ENCODE peak calls at places on chromosomes 7 and 10, in ten cellular contexts. D is CD8-positive, alpha-beta T cell; U is A673; Q is adrenal gland; V is tibial nerve; N is OCI-LY7; O is Panc1; Y is GM23248; I is tibial artery; Z is mesendoderm. R is an unnamed sample.
A peak's percentile ranks its signal among the peaks of the same experiment; 100 is the strongest.

GRCh38 chr7:15967551-15967950 is 281.1 kb upstream of the MEOX2 start:
- DNase-seq in N (no peak), U (no peak), Y (no peak), V (no peak), O (no peak), Q (no peak), I (no peak), D (no peak), Z (no peak), R (no peak)

GRCh38 chr7:137801003-137801402 is 45.8 kb downstream of the DGKI start:
- DNase-seq in Q (no peak), U (no peak), I (no peak), Z (no peak), Y (peak; percentile 61), V (no peak), N (no peak), D (no peak), O (no peak), R (no peak)

GRCh38 chr10:18665815-18666558 is 6.8 kb downstream of the ARL5B start:
- DNase-seq in N (no peak), I (no peak), U (no peak), Q (no peak), O (no peak), D (no peak), Z (no peak), V (no peak), Y (peak; percentile 49), R (no peak)

GRCh38 chr10:68095176-68095575 is 14.1 kb upstream of the MYPN start:
- DNase-seq in D (no peak), U (no peak), N (no peak), V (no peak), Z (no peak), O (no peak), Y (peak; percentile 81), I (no peak), Q (no peak), R (no peak)

GRCh38 chr10:132554991-132555647 is 17.5 kb downstream of the INPP5A start:
- DNase-seq in Q (peak; percentile 92), I (no peak), U (no peak), Z (no peak), N (peak; percentile 82), Y (no peak), D (peak; percentile 51), O (no peak), V (no peak), R (no peak)

GRCh38 chr7:91556956-91557650 is 292.9 kb downstream of the FZD1 start:
- DNase-seq in I (no peak), Z (no peak), Q (no peak), N (no peak), U (no peak), Y (no peak), D (no peak), V (no peak), O (no peak), R (no peak)

GRCh38 chr7:18357691-18358090 is 137.9 kb upstream of the HDAC9 start:
- DNase-seq in Q (no peak), V (no peak), Y (peak; percentile 36), I (no peak), O (no peak), D (no peak), Z (peak; percentile 53), N (peak; percentile 46), U (peak; percentile 61), R (peak; percentile 12)

GRCh38 chr10:129934196-129934925 is 29.7 kb downstream of the EBF3 start:
- DNase-seq in Q (no peak), O (no peak), N (no peak), Z (no peak), V (no peak), Y (no peak), D (no peak), U (no peak), I (no peak), R (no peak)

GRCh38 chr7:35889001-35889400 is 88.1 kb downstream of the SEPTIN7 start:
- DNase-seq in V (no peak), D (no peak), Y (no peak), Z (no peak), O (no peak), Q (no peak), I (no peak), U (no peak), N (no peak), R (no peak)

GRCh38 chr7:122248472-122248871 is 56.1 kb downstream of the FEZF1 start:
- DNase-seq in Z (peak; percentile 32), Y (peak; percentile 5), V (no peak), D (no peak), Q (no peak), O (no peak), N (no peak), I (no peak), U (no peak), R (no peak)

GRCh38 chr10:62071846-62072281 is 170.4 kb downstream of the ARID5B start:
- DNase-seq in Q (no peak), U (no peak), I (no peak), Z (no peak), N (no peak), O (no peak), Y (peak; percentile 73), D (no peak), V (no peak), R (peak; percentile 19)
- H3K4me1 ChIP-seq in Q (peaks cover 50% of the 10 kb centered on the region), U (peaks cover 54% of the 10 kb centered on the region), I (peaks cover 4% of the 10 kb centered on the region), Z (no peaks in the 10 kb centered on the region), N (peaks cover 4% of the 10 kb centered on the region), O (peaks cover 5% of the 10 kb centered on the region), Y (peaks cover 54% of the 10 kb centered on the region), D (peaks cover 3% of the 10 kb centered on the region), V (no peaks in the 10 kb centered on the region), R (no peaks in the 10 kb centered on the region)

GRCh38 chr10:58754419-58755180 is 241.9 kb downstream of the BICC1 start:
- DNase-seq in Q (no peak), U (no peak), N (no peak), Z (no peak), Y (peak; percentile 53), V (no peak), D (no peak), O (no peak), I (no peak), R (no peak)

GRCh38 chr10:58755688-58756087 is 243.0 kb downstream of the BICC1 start:
- DNase-seq in Q (peak; percentile 41), I (peak; percentile 54), Y (peak; percentile 94), U (no peak), N (no peak), V (no peak), Z (peak; percentile 9), O (no peak), D (no peak), R (no peak)

GRCh38 chr10:58757352-58758071 is 244.8 kb downstream of the BICC1 start:
- DNase-seq in U (no peak), Q (peak; percentile 16), N (no peak), O (no peak), I (no peak), D (no peak), Y (peak; percentile 12), Z (no peak), V (no peak), R (no peak)

GRCh38 chr10:58756126-58756525 is 243.5 kb downstream of the BICC1 start:
- DNase-seq in O (no peak), N (no peak), I (no peak), D (no peak), Y (peak; percentile 70), Q (no peak), U (no peak), V (no peak), Z (no peak), R (no peak)

DNA sequence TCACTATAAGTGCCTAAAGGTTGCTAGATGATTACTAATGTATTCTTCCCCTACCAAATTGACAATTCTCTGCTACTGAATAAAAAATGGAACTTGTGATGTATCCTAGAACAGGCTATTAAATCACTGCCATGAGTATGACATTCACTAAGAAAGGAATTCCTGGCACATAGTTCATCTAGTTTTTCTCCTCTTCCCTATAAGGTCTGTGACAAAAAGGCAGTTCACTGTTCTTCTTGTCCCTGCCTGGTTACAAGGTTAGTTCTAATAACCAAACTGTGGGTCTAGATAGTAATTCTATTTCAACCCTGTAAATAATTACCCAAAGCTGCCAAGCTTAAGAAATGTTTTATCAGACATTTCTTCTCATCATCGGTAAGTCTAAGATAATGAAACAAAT is 245.6 kb downstream of the BICC1 start:
- DNase-seq in Y (peak; percentile 42), I (no peak), Q (no peak), U (no peak), Z (no peak), N (no peak), O (no peak), D (no peak), V (no peak), R (no peak)
- H3K27ac ChIP-seq in Y (peak overlapping the region; percentile 3), I (no peak overlapping the region), Q (no peak overlapping the region), U (no peak overlapping the region), Z (no peak overlapping the region), N (no peak overlapping the region), O (no peak overlapping the region), D (no peak overlapping the region), V (no peak overlapping the region), R (no peak overlapping the region)

GRCh38 chr10:58973235-58973595 is 203.2 kb upstream of the PHYHIPL start:
- DNase-seq in U (no peak), N (no peak), I (no peak), D (no peak), O (no peak), V (no peak), Q (no peak), Y (no peak), Z (no peak), R (no peak)

GRCh38 chr10:58979713-58980112 is 196.7 kb upstream of the PHYHIPL start:
- DNase-seq in D (no peak), Q (no peak), U (no peak), Y (no peak), N (no peak), V (no peak), I (no peak), Z (no peak), O (no peak), R (no peak)

GRCh38 chr10:58972576-58973234 is 203.7 kb upstream of the PHYHIPL start:
- DNase-seq in D (no peak), I (no peak), V (no peak), Z (peak; percentile 41), O (no peak), Q (no peak), N (no peak), Y (no peak), U (no peak), R (peak; percentile 75)

GRCh38 chr10:58971806-58972491 is 204.5 kb upstream of the PHYHIPL start:
- DNase-seq in Y (no peak), V (no peak), U (no peak), Z (no peak), Q (no peak), O (no peak), N (no peak), I (no peak), D (no peak), R (no peak)

GRCh38 chr10:58976254-58976653 is 200.2 kb upstream of the PHYHIPL start:
- DNase-seq in O (no peak), U (no peak), Y (no peak), I (no peak), D (no peak), Z (no peak), N (no peak), V (no peak), Q (peak; percentile 57), R (no peak)
- H3K4me1 ChIP-seq in O (no peaks in the 10 kb centered on the region), U (no peaks in the 10 kb centered on the region), Y (no peaks in the 10 kb centered on the region), I (no peaks in the 10 kb centered on the region), D (no peaks in the 10 kb centered on the region), Z (no peaks in the 10 kb centered on the region), N (no peaks in the 10 kb centered on the region), V (no peaks in the 10 kb centered on the region), Q (peaks cover 17% of the 10 kb centered on the region), R (peaks cover 29% of the 10 kb centered on the region)

DNA sequence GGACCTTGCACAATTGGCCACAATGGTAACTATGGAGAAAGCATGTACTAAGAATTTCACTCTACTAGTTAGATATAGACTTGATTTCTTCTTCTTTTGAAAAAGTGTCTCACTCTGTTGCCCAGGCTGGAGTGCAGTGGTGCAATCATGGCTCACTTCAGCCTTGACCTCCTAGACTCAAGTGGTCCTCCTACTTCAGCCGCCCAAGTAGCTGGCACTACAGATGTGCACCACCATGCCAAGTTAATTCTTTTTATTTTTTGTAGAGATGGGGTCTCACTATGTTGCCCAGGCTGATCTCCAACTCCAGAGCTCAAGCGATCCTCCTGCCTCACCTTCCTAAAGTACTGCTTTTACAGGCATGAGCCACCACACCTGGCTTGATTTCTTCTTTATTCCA is 29.1 kb downstream of the ASAH2 start:
- DNase-seq in D (no peak), I (no peak), Q (no peak), O (no peak), U (no peak), N (no peak), V (no peak), Z (no peak), Y (no peak), R (no peak)
- H3K27ac ChIP-seq in D (no peak overlapping the region), I (no peak overlapping the region), Q (no peak overlapping the region), O (no peak overlapping the region), U (no peak overlapping the region), N (no peak overlapping the region), V (no peak overlapping the region), Z (no peak overlapping the region), Y (no peak overlapping the region), R (no peak overlapping the region)

R was measured in neural progenitor cell.